ENCODE peak calls at places on chromosome 21, in six cellular contexts. K is adipocyte, C is pancreas, M is heart right ventricle, Z is PC-3, H is heart left ventricle. E is an unnamed sample.

GRCh38 chr21:37821791-37822450 is 94.3 kb downstream of the KCNJ6 start:
- DNase-seq in H (no peak), M (no peak), Z (no peak), C (no peak), K (peak; percentile 13), E (no peak)

GRCh38 chr21:46468110-46468774 is 9.6 kb downstream of the DIP2A start:
- DNase-seq in Z (no peak), H (no peak), M (no peak), C (no peak), K (no peak), E (no peak)

GRCh38 chr21:16418663-16419062 is 688.9 kb downstream of the USP25 start:
- DNase-seq in C (no peak), Z (no peak), M (no peak), K (no peak), H (no peak), E (no peak)

GRCh38 chr21:45073301-45074047 is 906 bp upstream of the ADARB1 start:
- DNase-seq in Z (peak; percentile 70), M (no peak), C (peak; percentile 59), K (peak; percentile 64), H (no peak), E (no peak)

GRCh38 chr21:45332981-45333582 is 45.4 kb upstream of the POFUT2 start:
- DNase-seq in Z (no peak), C (no peak), H (no peak), M (no peak), K (no peak), E (no peak)

GRCh38 chr21:45388011-45388521 is 16.9 kb upstream of the COL18A1 start:
- DNase-seq in H (peak; percentile 55), M (peak; percentile 49), C (peak; percentile 8), K (no peak), Z (no peak), E (no peak)

GRCh38 chr21:38196033-38196432 is 60.8 kb upstream of the KCNJ15 start:
- DNase-seq in H (peak; percentile 43), M (no peak), K (no peak), Z (no peak), C (no peak), E (no peak)

GRCh38 chr21:37866027-37866426 is 50.2 kb downstream of the KCNJ6 start:
- DNase-seq in C (no peak), M (no peak), Z (no peak), H (no peak), K (no peak), E (no peak)

GRCh38 chr21:23853796-23854379 is 1753.4 kb downstream of the MRPL39 start:
- DNase-seq in C (no peak), M (no peak), K (peak; percentile 74), H (no peak), Z (peak; percentile 63), E (no peak)

DNA sequence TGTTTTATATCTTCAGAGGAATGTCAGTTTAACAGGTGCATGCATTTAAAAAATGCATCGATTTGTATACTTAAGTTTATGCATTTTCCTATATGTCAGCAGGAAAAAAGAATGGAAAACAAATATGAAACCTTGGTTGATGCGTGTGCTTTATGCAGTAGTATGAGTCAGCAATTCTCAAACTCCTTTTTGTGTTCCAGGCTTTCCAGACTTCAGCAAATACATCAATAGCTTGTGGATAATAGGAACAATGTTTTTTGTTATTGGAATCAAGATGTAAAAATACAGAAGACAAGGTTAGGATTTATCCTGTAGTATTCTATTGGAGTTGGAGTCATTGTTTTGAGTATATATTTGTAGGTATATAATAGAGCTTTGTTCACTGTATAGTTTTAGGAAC is 45.2 kb downstream of the CHODL start:
- DNase-seq in K (no peak), C (no peak), H (no peak), M (no peak), Z (no peak), E (no peak)
- H3K4me1 ChIP-seq in K (no peaks in the 10 kb centered on the region), C (no peaks in the 10 kb centered on the region), H (no peaks in the 10 kb centered on the region), M (no peaks in the 10 kb centered on the region), Z (no peaks in the 10 kb centered on the region), E (no peaks in the 10 kb centered on the region)

GRCh38 chr21:36695671-36696389 is 3.1 kb upstream of the SIM2 start:
- DNase-seq in M (no peak), Z (no peak), K (no peak), C (no peak), H (no peak), E (no peak)

GRCh38 chr21:36698160-36699025 is 522 bp upstream of the SIM2 start:
- DNase-seq in Z (peak; percentile 73), K (no peak), M (no peak), H (peak; percentile 25), C (no peak), E (no peak)

GRCh38 chr21:36697473-36698159 is 1.3 kb upstream of the SIM2 start:
- DNase-seq in C (no peak), Z (no peak), K (no peak), H (no peak), M (no peak), E (no peak)

GRCh38 chr21:36696390-36696639 is 2.6 kb upstream of the SIM2 start:
- DNase-seq in Z (no peak), C (no peak), H (no peak), M (no peak), K (no peak), E (no peak)

DNA sequence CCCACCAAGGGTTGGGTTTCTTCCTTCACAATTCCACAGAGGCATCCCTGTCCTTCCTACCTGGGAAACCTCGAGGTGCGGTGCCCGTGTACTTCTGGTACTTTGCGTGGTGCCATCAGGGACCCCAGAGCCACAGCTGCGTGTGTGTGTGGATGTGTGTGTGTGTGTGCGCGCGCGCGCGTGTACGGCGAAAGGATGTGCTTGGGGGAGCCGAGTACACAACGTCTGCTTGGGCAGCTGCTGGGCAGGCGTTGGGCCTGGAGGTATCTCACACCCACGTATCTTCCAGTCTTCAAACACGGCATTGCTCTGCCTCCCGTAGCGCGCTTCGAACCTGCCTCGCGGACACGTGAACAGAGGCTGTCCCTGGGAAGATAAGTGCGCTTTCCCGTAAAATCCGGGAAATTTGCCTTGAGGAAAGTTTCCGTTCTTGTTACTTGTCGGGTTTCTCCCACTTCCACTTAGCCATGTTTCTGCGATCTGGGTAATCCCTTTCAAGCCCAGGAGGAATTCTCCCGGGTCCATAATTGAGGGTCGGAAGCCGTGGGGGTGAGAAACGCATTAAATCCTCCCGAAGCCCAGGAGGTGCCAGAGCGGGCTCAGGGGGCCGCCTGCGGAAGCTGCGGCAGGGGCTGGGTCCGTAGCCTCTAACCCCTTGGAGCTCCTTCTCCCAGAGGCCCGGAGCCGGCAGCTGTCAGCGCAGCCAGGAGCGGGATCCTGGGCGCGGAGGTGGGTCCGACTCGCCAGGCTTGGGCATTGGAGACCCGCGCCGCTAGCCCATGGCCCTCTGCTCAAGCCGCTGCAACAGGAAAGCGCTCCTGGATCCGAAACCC is 2.1 kb upstream of the SIM2 start:
- DNase-seq in M (no peak), Z (no peak), K (no peak), C (no peak), H (no peak), E (no peak)
- H3K4me3 ChIP-seq in M (no peak overlapping the region), Z (no peak overlapping the region), K (no peak overlapping the region), C (no peak overlapping the region), H (no peak overlapping the region), E (no peak overlapping the region)

GRCh38 chr21:34811368-34811767 is 142.6 kb downstream of the CLIC6 start:
- DNase-seq in C (no peak), K (no peak), Z (no peak), M (no peak), H (no peak), E (no peak)

GRCh38 chr21:34812510-34813265 is 143.9 kb downstream of the CLIC6 start:
- DNase-seq in Z (peak; percentile 93), K (peak; percentile 86), M (no peak), H (no peak), C (no peak), E (no peak)

GRCh38 chr21:34808569-34809204 is 139.9 kb downstream of the CLIC6 start:
- DNase-seq in M (no peak), H (no peak), Z (no peak), K (peak; percentile 55), C (no peak), E (no peak)

GRCh38 chr21:34809822-34810221 is 141.0 kb downstream of the CLIC6 start:
- DNase-seq in H (no peak), C (no peak), K (no peak), M (no peak), Z (no peak), E (no peak)

DNA sequence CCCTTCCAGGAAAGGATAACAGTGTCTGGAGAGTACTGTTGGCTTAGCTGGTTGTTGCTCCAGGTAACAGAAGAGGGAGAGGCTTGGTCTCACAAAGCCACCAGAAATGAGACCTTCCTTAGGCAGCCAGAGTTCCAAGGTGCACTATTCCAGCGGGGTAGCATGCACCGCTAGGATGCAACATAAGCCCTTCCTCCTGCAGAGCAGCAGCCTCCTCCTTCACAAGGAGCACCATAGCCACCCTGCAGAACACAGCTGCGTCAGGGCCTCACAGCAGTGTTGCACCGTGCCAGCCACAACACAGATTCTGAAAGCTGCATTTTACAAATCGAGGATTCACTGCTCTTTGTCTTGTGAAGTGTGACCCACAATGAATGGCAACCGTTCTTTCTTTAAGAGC is 142.0 kb downstream of the CLIC6 start:
- DNase-seq in H (no peak), Z (no peak), M (no peak), C (no peak), K (no peak), E (no peak)
- H3K4me1 ChIP-seq in H (no peaks in the 10 kb centered on the region), Z (peaks cover 92% of the 10 kb centered on the region), M (peaks cover 91% of the 10 kb centered on the region), C (no peaks in the 10 kb centered on the region), K (peaks cover 74% of the 10 kb centered on the region), E (peaks cover 84% of the 10 kb centered on the region)

GRCh38 chr21:31872072-31872451 is 758 bp upstream of the HUNK start:
- DNase-seq in H (no peak), M (no peak), Z (no peak), C (no peak), K (no peak), E (no peak)
- H3K4me3 ChIP-seq in H (peak overlapping the region; percentile 68), M (peak overlapping the region; percentile 62), Z (no peak overlapping the region), C (peak overlapping the region; percentile 71), K (peak overlapping the region; percentile 74), E (no peak overlapping the region)

GRCh38 chr21:42599962-42600361 is 53.5 kb upstream of the PDE9A start:
- DNase-seq in M (no peak), Z (no peak), K (no peak), C (no peak), H (no peak), E (no peak)
- H3K4me1 ChIP-seq in M (no peaks in the 10 kb centered on the region), Z (no peaks in the 10 kb centered on the region), K (peaks cover 6% of the 10 kb centered on the region), C (no peaks in the 10 kb centered on the region), H (no peaks in the 10 kb centered on the region), E (no peaks in the 10 kb centered on the region)

DNA sequence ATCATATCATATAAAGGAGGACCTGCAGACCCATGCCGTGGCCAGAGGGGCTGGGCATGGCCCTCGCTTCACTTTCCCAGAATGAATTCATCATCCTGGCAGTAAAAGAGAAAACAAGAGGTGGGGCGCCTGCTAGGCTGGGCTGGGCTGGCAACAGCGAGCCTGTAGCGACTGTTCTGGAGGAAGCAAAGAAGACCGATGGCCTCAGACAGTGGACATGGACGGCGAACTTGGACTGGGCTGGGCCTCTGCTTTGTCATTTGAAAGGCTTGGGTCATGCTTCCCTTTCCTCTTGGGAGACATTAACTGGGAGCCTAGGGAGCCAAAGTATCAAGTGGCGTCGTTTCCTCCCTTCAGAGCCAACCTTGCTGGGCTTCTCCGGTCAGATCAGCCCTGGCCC is 401 bp upstream of the FAM3B start:
- DNase-seq in C (no peak), K (no peak), M (no peak), Z (no peak), H (no peak), E (no peak)
- H3K4me3 ChIP-seq in C (peak overlapping the region; percentile 87), K (no peak overlapping the region), M (peak overlapping the region; percentile 34), Z (peak overlapping the region; percentile 40), H (peak overlapping the region; percentile 44), E (no peak overlapping the region)

GRCh38 chr21:33403128-33403785 is at the start of gene IFNGR2:
- DNase-seq in H (peak; percentile 50), C (peak; percentile 33), K (peak; percentile 68), M (peak; percentile 65), Z (peak; percentile 27), E (peak; percentile 47)
- H3K4me1 ChIP-seq in H (peaks cover 41% of the 10 kb centered on the region), C (no peaks in the 10 kb centered on the region), K (peaks cover 28% of the 10 kb centered on the region), M (peaks cover 78% of the 10 kb centered on the region), Z (peaks cover 20% of the 10 kb centered on the region), E (peaks cover 31% of the 10 kb centered on the region)

E was measured in CD4-positive, alpha-beta memory T cell.